ENCODE peak calls at places on chromosomes 16 and 17, in ten cellular contexts. B is sigmoid colon, L is ovary, Z is A549, N is transverse colon, A is esophagus squamous epithelium, Q is stomach, E is K562, F is HCT116, X is uterus. I is an unnamed sample.

GRCh38 chr17:15947331-15947730 is 2.4 kb downstream of the ADORA2B start:
- DNase-seq in B (no peak), A (no peak), X (no peak), L (no peak), N (peak; percentile 72), Q (no peak), Z (no peak), F (no peak), E (no peak), I (no peak)

GRCh38 chr17:73644145-73645049 is at the start of gene SDK2:
- DNase-seq in N (no peak), X (no peak), L (peak; percentile 37), Z (peak; percentile 69), E (no peak), Q (peak; percentile 22), A (no peak), B (no peak), F (no peak), I (no peak)

GRCh38 chr16:56894331-56894917 is 29.4 kb downstream of the SLC12A3 start:
- DNase-seq in E (no peak), Q (no peak), B (no peak), A (no peak), L (no peak), Z (no peak), F (no peak), N (no peak), X (no peak), I (no peak)

GRCh38 chr16:47848481-47849109 is 307.2 kb downstream of the ABCC12 start:
- DNase-seq in Q (no peak), B (no peak), A (no peak), Z (no peak), X (no peak), F (no peak), E (no peak), L (no peak), N (no peak), I (no peak)

GRCh38 chr17:45662432-45662831 is 121.7 kb upstream of the CRHR1 start:
- DNase-seq in B (no peak), Z (no peak), X (no peak), F (no peak), N (no peak), E (no peak), A (no peak), L (no peak), Q (no peak), I (no peak)

GRCh38 chr16:63690961-63691360 is 1430.9 kb downstream of the CDH11 start:
- DNase-seq in A (no peak), Z (no peak), Q (no peak), B (no peak), F (no peak), N (no peak), X (no peak), E (no peak), L (no peak), I (no peak)

GRCh38 chr16:30018731-30019158 is 4.3 kb upstream of the C16orf92 start:
- DNase-seq in Q (no peak), X (no peak), N (no peak), E (no peak), Z (no peak), B (no peak), F (no peak), A (no peak), L (no peak), I (no peak)

GRCh38 chr17:14080847-14081251 is 11.5 kb downstream of the COX10 start:
- DNase-seq in Q (no peak), N (peak; percentile 36), X (no peak), E (no peak), B (no peak), Z (no peak), F (no peak), A (no peak), L (no peak), I (no peak)

GRCh38 chr17:68701046-68701445 is 99.9 kb upstream of the FAM20A start:
- DNase-seq in L (no peak), Q (no peak), N (no peak), X (no peak), E (no peak), F (no peak), A (no peak), Z (no peak), B (no peak), I (no peak)

GRCh38 chr16:80197790-80198201 is 343.0 kb upstream of the DYNLRB2 start:
- DNase-seq in Q (no peak), L (no peak), N (no peak), X (no peak), F (no peak), Z (peak; percentile 36), A (no peak), B (no peak), E (no peak), I (no peak)

GRCh38 chr17:8746501-8747236 is 2.0 kb upstream of the CCDC42 start:
- DNase-seq in A (no peak), F (peak; percentile 8), B (no peak), L (no peak), Q (no peak), X (no peak), N (no peak), Z (peak; percentile 39), E (no peak), I (no peak)

GRCh38 chr16:51416921-51417320 is 265.9 kb upstream of the SALL1 start:
- DNase-seq in L (no peak), X (no peak), F (no peak), E (no peak), Q (no peak), N (no peak), A (no peak), B (no peak), Z (no peak), I (no peak)

GRCh38 chr16:47051031-47051430 is 77.6 kb upstream of the DNAJA2 start:
- DNase-seq in A (no peak), Z (no peak), Q (no peak), X (no peak), B (no peak), F (no peak), N (no peak), E (no peak), L (no peak), I (no peak)

GRCh38 chr17:78252701-78253635 is 21.5 kb downstream of the TMEM235 start:
- DNase-seq in F (no peak), E (no peak), A (no peak), Q (no peak), L (peak; percentile 34), B (peak; percentile 60), N (no peak), Z (no peak), X (no peak), I (no peak)
- H3K4me3 ChIP-seq in F (no peak overlapping the region), E (no peak overlapping the region), A (no peak overlapping the region), Q (no peak overlapping the region), L (no peak overlapping the region), B (no peak overlapping the region), N (no peak overlapping the region), Z (no peak overlapping the region), X (no peak overlapping the region), I (no peak overlapping the region)

GRCh38 chr16:19005561-19006445 is 22.1 kb downstream of the TMC7 start:
- DNase-seq in Z (peak; percentile 44), B (no peak), F (peak; percentile 78), X (no peak), A (peak; percentile 20), E (no peak), L (no peak), N (peak; percentile 78), Q (peak; percentile 39), I (peak; percentile 74)

GRCh38 chr16:19003935-19004334 is 20.2 kb downstream of the TMC7 start:
- DNase-seq in B (no peak), A (no peak), L (no peak), Z (no peak), E (peak; percentile 41), X (no peak), F (no peak), N (no peak), Q (no peak), I (no peak)

GRCh38 chr16:19008245-19008644 is 24.5 kb downstream of the TMC7 start:
- DNase-seq in F (no peak), L (no peak), A (no peak), Z (no peak), E (no peak), X (no peak), B (no peak), Q (no peak), N (no peak), I (no peak)

GRCh38 chr16:19008770-19009169 is 25.0 kb downstream of the TMC7 start:
- DNase-seq in Q (no peak), Z (no peak), X (no peak), E (no peak), B (no peak), L (no peak), N (no peak), F (no peak), A (no peak), I (no peak)

GRCh38 chr16:19006446-19007315 is 22.9 kb downstream of the TMC7 start:
- DNase-seq in X (no peak), Q (no peak), F (no peak), E (no peak), Z (no peak), N (no peak), A (no peak), L (no peak), B (no peak), I (no peak)
- TF ChIP-seq POLR2A in X (no peak), Q (no peak), F (no peak), E (no peak), Z (no peak), N (no peak), A (no peak), L (no peak), B (no peak), I (no peak)

DNA sequence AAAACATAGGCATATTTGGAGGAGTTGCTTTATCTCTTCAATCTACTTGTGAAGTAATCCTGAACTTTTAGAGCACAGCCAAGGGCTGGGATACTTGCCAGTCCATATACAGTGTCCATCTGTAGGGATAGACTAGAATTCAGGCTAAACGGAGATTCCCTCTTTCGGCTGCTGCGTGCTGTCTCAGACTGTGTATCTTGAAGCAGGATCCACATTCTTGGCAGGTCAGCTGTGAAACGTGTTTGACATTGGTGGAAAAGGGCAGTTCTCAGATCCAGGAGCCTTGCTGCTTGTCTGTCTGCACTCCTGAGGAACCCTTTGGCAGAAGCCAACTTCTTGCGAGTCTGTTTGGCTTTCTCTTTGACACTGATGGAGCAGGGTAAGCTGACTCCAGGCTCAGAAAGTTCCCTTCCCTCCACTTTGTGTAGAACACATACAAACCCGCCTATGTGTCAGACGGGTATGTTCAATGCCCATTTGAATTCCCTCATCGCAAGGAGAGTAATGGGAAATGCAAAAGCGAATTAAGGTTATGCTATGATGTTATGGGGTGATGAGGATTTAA is 221.8 kb downstream of the MAP2K4 start:
- DNase-seq in A (no peak), Q (no peak), B (no peak), E (no peak), X (no peak), N (no peak), F (no peak), L (no peak), Z (no peak), I (no peak)
- H3K27ac ChIP-seq in A (peak overlapping the region; percentile 33), Q (no peak overlapping the region), B (peak overlapping the region; percentile 74), E (no peak overlapping the region), X (no peak overlapping the region), N (peak overlapping the region; percentile 69), F (no peak overlapping the region), L (no peak overlapping the region), Z (no peak overlapping the region), I (no peak overlapping the region)

DNA sequence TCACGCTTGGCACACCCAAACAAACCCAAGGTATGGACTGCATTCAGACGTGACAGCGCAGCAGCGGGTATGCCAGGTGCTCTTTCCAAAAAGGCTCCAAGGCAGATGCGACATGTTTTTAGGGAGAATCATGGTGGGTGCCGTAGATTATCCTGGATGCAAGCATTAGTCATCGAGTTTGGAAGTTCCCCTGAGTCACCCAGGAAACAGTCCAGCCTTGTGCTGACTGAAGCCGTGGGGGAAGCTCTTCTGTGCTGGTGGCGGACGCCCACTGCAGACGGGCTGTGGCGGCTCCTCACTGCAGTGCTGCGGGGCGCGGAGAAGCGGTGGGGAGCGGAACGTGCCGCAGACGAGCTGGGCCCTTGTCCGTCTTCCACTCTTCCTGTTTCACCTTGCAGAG is 13.9 kb downstream of the JPT2 start:
- DNase-seq in B (no peak), Q (no peak), N (no peak), X (no peak), A (no peak), Z (peak; percentile 82), F (no peak), E (no peak), L (no peak), I (no peak)
- H3K4me3 ChIP-seq in B (no peak overlapping the region), Q (no peak overlapping the region), N (no peak overlapping the region), X (no peak overlapping the region), A (no peak overlapping the region), Z (peak overlapping the region; percentile 30), F (no peak overlapping the region), E (no peak overlapping the region), L (no peak overlapping the region), I (no peak overlapping the region)

I was measured in heart left ventricle.